ENCODE peak calls at places on chromosome 5, in nine cellular contexts. Z, A, K, R, E, G, C, Y and H are unnamed samples.

GRCh38 chr5:83662558-83662957 is 58.1 kb downstream of the HAPLN1 start:
- DNase-seq in Z (no peak), A (peak; percentile 13), K (no peak), R (no peak), E (no peak), G (no peak), C (no peak), Y (no peak), H (no peak)

GRCh38 chr5:140358738-140359310 is 1.2 kb upstream of the SLC4A9 start:
- DNase-seq in Z (no peak), A (no peak), K (no peak), R (no peak), E (no peak), G (no peak), C (no peak), Y (no peak), H (no peak)

GRCh38 chr5:87116821-87117512 is 150.7 kb upstream of the RASA1 start:
- DNase-seq in Z (peak; percentile 26), A (no peak), K (no peak), R (no peak), E (no peak), G (no peak), C (no peak), Y (no peak), H (no peak)

GRCh38 chr5:170501361-170501760 is 2.5 kb upstream of the KCNIP1 start:
- DNase-seq in Z (no peak), A (no peak), K (no peak), R (no peak), E (no peak), G (no peak), C (no peak), Y (no peak), H (no peak)

GRCh38 chr5:34475249-34475966 is 180.7 kb upstream of the RAI14 start:
- DNase-seq in Z (no peak), A (no peak), K (no peak), R (no peak), E (no peak), G (no peak), C (no peak), Y (no peak), H (no peak)

GRCh38 chr5:106843812-106844416 is 826.8 kb downstream of the EFNA5 start:
- DNase-seq in Z (no peak), A (peak; percentile 4), K (no peak), R (no peak), E (no peak), G (no peak), C (no peak), Y (no peak), H (no peak)

GRCh38 chr5:58459860-58460726 is at the start of gene PLK2:
- DNase-seq in Z (no peak), A (peak; percentile 73), K (peak; percentile 96), R (peak; percentile 72), E (peak; percentile 97), G (peak; percentile 96), C (peak; percentile 98), Y (peak; percentile 97), H (peak; percentile 91)

GRCh38 chr5:143400541-143401252 is 2.8 kb downstream of the NR3C1 start:
- DNase-seq in Z (no peak), A (no peak), K (no peak), R (no peak), E (no peak), G (no peak), C (no peak), Y (no peak), H (peak; percentile 28)

GRCh38 chr5:121019112-121019511 is 555.0 kb downstream of the PRR16 start:
- DNase-seq in Z (no peak), A (no peak), K (no peak), R (no peak), E (no peak), G (no peak), C (no peak), Y (no peak), H (no peak)

GRCh38 chr5:93583525-93583798 is 440 bp downstream of the NR2F1 start:
- DNase-seq in Z (no peak), A (no peak), K (no peak), R (no peak), E (no peak), G (no peak), C (no peak), Y (no peak), H (no peak)

GRCh38 chr5:93585054-93585751 is 2.2 kb downstream of the NR2F1 start:
- DNase-seq in Z (no peak), A (peak; percentile 67), K (no peak), R (no peak), E (no peak), G (no peak), C (no peak), Y (no peak), H (no peak)

GRCh38 chr5:93584531-93585053 is 1.6 kb downstream of the NR2F1 start:
- DNase-seq in Z (no peak), A (no peak), K (peak; percentile 54), R (no peak), E (no peak), G (no peak), C (no peak), Y (no peak), H (no peak)

GRCh38 chr5:93582677-93583524 is at the start of gene NR2F1:
- DNase-seq in Z (peak; percentile 68), A (peak; percentile 77), K (no peak), R (no peak), E (no peak), G (peak; percentile 55), C (no peak), Y (no peak), H (no peak)

DNA sequence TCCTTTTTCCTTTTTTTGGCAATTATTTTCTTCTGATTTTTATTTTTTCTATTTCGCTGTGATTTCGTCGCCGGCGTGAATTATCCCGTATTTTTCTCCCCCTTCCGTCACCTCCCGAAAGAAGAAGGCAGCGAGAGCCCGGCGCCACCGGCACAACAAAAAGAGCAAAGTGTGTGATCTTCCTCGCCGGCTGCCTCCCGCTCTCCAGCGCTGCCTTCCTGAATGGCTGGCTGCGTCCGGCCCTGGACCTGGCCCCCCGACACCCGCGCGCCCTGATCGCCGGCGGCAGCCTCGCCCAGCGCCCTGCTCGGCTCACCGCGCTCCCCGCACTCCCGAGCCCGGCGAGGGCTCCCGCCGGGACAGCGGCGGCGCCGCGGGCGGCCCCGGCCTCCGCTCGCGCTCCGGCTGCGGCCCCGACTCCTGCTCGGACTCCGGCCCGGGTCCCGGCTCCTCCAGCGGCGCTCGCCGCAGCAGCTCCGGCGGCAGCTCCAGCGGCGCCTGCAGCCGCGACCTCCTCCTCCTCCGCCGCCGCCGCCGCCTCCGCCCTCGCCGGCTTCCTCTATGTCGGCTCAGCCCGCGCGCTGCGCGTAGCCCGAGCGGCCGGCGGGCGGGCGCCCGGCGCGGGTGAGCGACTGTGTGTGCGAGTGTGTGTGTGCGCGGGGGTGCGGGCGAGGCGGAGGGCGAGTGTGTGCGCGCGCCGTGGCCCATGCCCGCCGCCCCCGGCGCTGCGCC is 943 bp downstream of the NR2F1 start:
- DNase-seq in Z (no peak), A (peak; percentile 82), K (no peak), R (no peak), E (no peak), G (no peak), C (no peak), Y (no peak), H (no peak)
- TF ChIP-seq POLR2A in Z (no peak), A (no peak), K (no peak), R (no peak), E (no peak), G (no peak), C (no peak), Y (no peak), H (no peak)

GRCh38 chr5:38543886-38544285 is 12.6 kb downstream of the LIFR start:
- DNase-seq in Z (no peak), A (no peak), K (no peak), R (no peak), E (no peak), G (no peak), C (no peak), Y (no peak), H (no peak)
- TF ChIP-seq CTCF in Z (no peak), A (no peak), K (no peak), R (no peak), E (no peak), G (no peak), C (no peak), Y (no peak), H (no peak)

GRCh38 chr5:96703384-96703910 is 41.3 kb downstream of the CAST start:
- DNase-seq in Z (no peak), A (no peak), K (no peak), R (no peak), E (no peak), G (peak; percentile 85), C (no peak), Y (no peak), H (no peak)

GRCh38 chr5:96703985-96704384 is 41.8 kb downstream of the CAST start:
- DNase-seq in Z (no peak), A (no peak), K (no peak), R (no peak), E (no peak), G (no peak), C (no peak), Y (no peak), H (no peak)

GRCh38 chr5:96706433-96707111 is 44.4 kb downstream of the CAST start:
- DNase-seq in Z (no peak), A (no peak), K (no peak), R (no peak), E (no peak), G (no peak), C (no peak), Y (no peak), H (peak; percentile 73)

GRCh38 chr5:96699186-96699820 is 37.1 kb downstream of the CAST start:
- DNase-seq in Z (peak; percentile 69), A (no peak), K (no peak), R (no peak), E (no peak), G (no peak), C (no peak), Y (no peak), H (no peak)

GRCh38 chr5:96702503-96703383 is 40.6 kb downstream of the CAST start:
- DNase-seq in Z (peak; percentile 92), A (peak; percentile 59), K (peak; percentile 96), R (peak; percentile 32), E (peak; percentile 92), G (peak; percentile 94), C (peak; percentile 97), Y (peak; percentile 95), H (peak; percentile 97)
- TF ChIP-seq POLR2A in Z (peak; percentile 83), A (peak; percentile 19), K (peak; percentile 95), R (peak; percentile 88), E (peak; percentile 51), G (peak; percentile 87), C (no peak), Y (peak; percentile 57), H (peak; percentile 93)

DNA sequence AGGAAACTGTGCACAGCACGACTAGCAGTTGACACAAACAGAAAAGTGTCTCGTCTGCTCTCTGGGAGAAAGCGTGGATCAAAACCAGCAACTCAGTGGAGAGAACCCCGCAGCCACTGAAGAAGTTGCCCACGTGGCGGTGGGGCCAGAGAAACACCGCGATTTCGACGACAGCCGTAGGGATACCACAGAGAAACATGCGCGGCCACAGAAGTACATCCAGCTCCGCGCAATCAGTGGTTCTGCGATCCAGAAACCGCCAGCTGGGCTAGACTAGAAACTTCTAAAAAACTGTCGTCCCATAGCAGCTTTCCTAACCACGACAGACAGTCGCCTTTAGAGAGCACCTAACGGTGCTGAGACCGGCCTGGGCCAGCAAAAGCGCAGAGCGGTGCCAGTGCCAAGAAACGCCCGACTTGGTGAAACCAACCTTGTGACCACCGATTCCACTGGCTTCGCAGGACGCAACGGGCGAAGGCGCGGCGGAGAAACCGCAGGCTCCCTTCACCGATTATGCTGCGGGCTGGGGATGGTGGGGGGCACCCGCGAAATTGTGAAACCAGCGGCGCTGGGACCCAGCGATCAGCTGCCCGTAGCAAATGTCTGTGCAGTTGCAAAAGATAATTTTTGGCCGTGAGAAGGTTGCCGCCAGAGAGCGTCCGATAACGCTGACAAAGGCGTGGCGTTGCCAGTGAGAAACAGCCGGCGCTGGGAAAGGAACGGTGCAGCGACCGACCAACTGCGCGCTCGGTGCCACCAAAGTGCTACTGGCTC is 2.7 kb upstream of the ANXA2R start:
- DNase-seq in Z (peak; percentile 72), A (peak; percentile 96), K (peak; percentile 71), R (no peak), E (no peak), G (peak; percentile 69), C (peak; percentile 86), Y (peak; percentile 86), H (peak; percentile 84)
- TF ChIP-seq CTCF in Z (peak; percentile 68), A (no peak), K (no peak), R (no peak), E (no peak), G (no peak), C (no peak), Y (no peak), H (no peak)